ENCODE peak calls at places on chromosomes 12 and 14, in ten cellular contexts. I is neuronal stem cell; C is effector memory CD4-positive, alpha-beta T cell; Q is K562; D is colonic mucosa; S is sigmoid colon; F is endothelial cell of umbilical vein; V is pancreas; P is CD4-positive, CD25-positive, alpha-beta regulatory T cell; Z is brain microvascular endothelial cell. O is an unnamed sample.

GRCh38 chr12:27751386-27752047 is 28.5 kb upstream of the KLHL42 start:
- DNase-seq in V (peak; percentile 86), D (peak; percentile 86), P (no peak), S (no peak), Z (no peak), C (no peak), Q (no peak), F (no peak), I (no peak), O (no peak)

GRCh38 chr14:104361921-104362681 is 217.5 kb upstream of the C14orf180 start:
- DNase-seq in Q (no peak), V (no peak), P (no peak), D (no peak), I (no peak), C (no peak), S (peak; percentile 54), Z (no peak), F (no peak), O (no peak)

GRCh38 chr12:103560604-103561101 is 26.4 kb upstream of the STAB2 start:
- DNase-seq in Z (peak; percentile 98), F (peak; percentile 18), Q (no peak), S (no peak), V (no peak), P (no peak), C (no peak), I (no peak), D (no peak), O (peak; percentile 96)

GRCh38 chr14:23297878-23298277 is 4.8 kb downstream of the PPP1R3E start:
- DNase-seq in V (no peak), Z (no peak), I (no peak), D (no peak), C (no peak), P (no peak), S (no peak), F (no peak), Q (no peak), O (no peak)

GRCh38 chr12:25713264-25713663 is 160.2 kb upstream of the LMNTD1 start:
- DNase-seq in D (no peak), I (no peak), Q (no peak), P (no peak), V (no peak), S (no peak), Z (no peak), F (no peak), C (no peak), O (no peak)

GRCh38 chr12:110149104-110149660 is 25.0 kb downstream of the IFT81 start:
- DNase-seq in I (no peak), Q (no peak), D (no peak), F (no peak), V (no peak), P (no peak), Z (no peak), S (no peak), C (no peak), O (no peak)

GRCh38 chr14:75969891-75970290 is 11.9 kb downstream of the TGFB3 start:
- DNase-seq in Q (no peak), Z (no peak), C (no peak), S (no peak), D (no peak), I (no peak), F (no peak), V (no peak), P (no peak), O (no peak)

GRCh38 chr12:79936670-79937069 is 1.8 kb upstream of the PPP1R12A start:
- DNase-seq in Q (no peak), Z (no peak), I (no peak), D (no peak), P (no peak), C (no peak), V (no peak), S (no peak), F (peak; percentile 43), O (no peak)

GRCh38 chr14:30551460-30551859 is 7.5 kb upstream of the G2E3 start:
- DNase-seq in P (no peak), C (no peak), Z (peak; percentile 22), D (no peak), V (no peak), S (no peak), Q (no peak), I (no peak), F (no peak), O (no peak)

GRCh38 chr12:27279836-27280235 is 35.8 kb downstream of the STK38L start:
- DNase-seq in V (no peak), S (no peak), P (no peak), C (no peak), F (no peak), Z (no peak), Q (no peak), I (no peak), D (no peak), O (no peak)

GRCh38 chr14:100586520-100587247 is 533 bp downstream of the BEGAIN start:
- DNase-seq in I (no peak), P (no peak), F (no peak), Z (no peak), V (no peak), S (peak; percentile 54), C (no peak), D (peak; percentile 63), Q (no peak), O (no peak)

DNA sequence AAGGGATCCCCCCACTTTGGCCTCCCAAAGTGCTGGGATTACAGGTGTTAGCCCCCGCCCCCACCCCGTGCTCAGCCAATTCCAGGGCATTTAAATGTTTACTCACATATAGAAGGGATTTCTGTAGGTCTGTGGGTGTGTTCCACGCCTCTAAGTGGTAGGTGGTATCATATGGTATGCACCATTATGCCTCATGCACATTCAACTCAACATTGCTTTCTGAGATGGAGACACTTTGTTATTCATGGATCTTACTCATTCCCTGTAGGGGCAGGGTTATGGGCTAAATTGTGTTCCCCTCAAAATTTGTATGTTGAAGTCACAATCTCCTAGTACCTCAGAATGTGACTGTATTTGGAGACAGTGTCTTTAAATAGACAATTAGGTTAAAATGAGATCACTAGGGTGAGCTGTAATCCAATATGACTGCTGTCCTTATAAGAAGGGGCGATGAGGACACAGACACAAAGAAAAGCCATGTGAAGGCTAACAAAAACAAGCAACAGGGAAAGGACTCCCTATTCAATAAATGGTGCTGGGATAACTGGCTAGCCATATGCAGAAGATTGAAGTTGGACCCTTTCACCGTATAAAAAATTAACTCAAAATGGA is 200.6 kb downstream of the EFCAB11 start:
- DNase-seq in F (no peak), D (no peak), P (no peak), C (no peak), I (no peak), S (no peak), V (no peak), Z (no peak), Q (no peak), O (no peak)
- H3K36me3 ChIP-seq in F (no peaks in the 10 kb centered on the region), D (no peaks in the 10 kb centered on the region), P (no peaks in the 10 kb centered on the region), C (no peaks in the 10 kb centered on the region), I (no peaks in the 10 kb centered on the region), S (no peaks in the 10 kb centered on the region), V (no peaks in the 10 kb centered on the region), Z (no peaks in the 10 kb centered on the region), Q (no peaks in the 10 kb centered on the region), O (no peaks in the 10 kb centered on the region)

DNA sequence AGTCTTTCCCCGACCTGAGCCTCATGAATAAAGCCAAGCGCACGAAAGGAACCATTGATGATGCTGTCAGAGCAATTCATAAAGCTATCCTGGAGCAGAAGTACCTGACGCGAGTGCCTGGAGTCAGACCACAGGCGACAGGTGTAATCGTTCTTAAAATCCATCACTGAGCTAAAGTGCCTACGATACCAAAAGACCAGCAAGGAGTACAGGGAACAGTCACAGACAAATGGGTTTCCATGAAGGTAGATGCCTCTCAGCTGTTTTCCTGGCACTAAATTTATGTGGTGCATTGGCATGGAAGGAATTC is 1.4 kb upstream of the PCED1B start:
- DNase-seq in I (no peak), P (no peak), V (no peak), Q (no peak), S (no peak), F (no peak), D (no peak), Z (no peak), C (no peak), O (no peak)
- H3K4me3 ChIP-seq in I (no peak overlapping the region), P (peak overlapping the region; percentile 93), V (no peak overlapping the region), Q (no peak overlapping the region), S (peak overlapping the region; percentile 93), F (no peak overlapping the region), D (peak overlapping the region; percentile 55), Z (peak overlapping the region; percentile 78), C (no peak overlapping the region), O (peak overlapping the region; percentile 68)

GRCh38 chr14:67513631-67514108 is 19.4 kb upstream of the PLEKHH1 start:
- DNase-seq in V (peak; percentile 41), Q (no peak), C (no peak), S (no peak), F (no peak), D (peak; percentile 44), P (no peak), I (no peak), Z (no peak), O (no peak)
- H3K27me3 ChIP-seq in V (no peaks in the 10 kb centered on the region), Q (peaks cover 40% of the 10 kb centered on the region), C (no peaks in the 10 kb centered on the region), S (no peaks in the 10 kb centered on the region), F (peaks cover 29% of the 10 kb centered on the region), D (no peaks in the 10 kb centered on the region), P (no peaks in the 10 kb centered on the region), I (peaks cover 2% of the 10 kb centered on the region), Z (peaks cover 13% of the 10 kb centered on the region), O (peaks cover 14% of the 10 kb centered on the region)

DNA sequence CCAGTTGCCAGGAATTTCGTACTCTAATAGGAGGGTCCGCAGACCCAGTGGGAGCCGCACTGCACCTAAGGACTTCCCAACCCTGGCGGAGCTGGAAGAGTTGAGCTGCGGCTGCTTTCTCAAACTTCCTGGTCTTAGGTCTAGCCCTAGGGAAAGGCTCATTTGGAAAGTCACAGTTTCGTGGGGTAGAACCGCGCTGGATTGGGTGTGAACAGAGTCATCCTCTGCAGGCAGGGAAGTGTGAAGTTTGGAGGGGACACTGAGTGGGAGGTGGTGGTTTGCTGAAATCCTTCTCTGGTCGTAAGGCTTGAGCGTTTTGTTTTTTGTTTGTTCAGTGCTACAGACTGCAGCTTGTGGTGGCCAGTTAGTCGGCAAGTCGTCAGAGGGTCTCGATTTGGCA is 18.8 kb downstream of the PRKAB1 start:
- DNase-seq in Z (no peak), C (no peak), S (no peak), D (no peak), Q (no peak), F (no peak), V (no peak), I (no peak), P (no peak), O (no peak)
- H3K36me3 ChIP-seq in Z (peaks cover 5% of the 10 kb centered on the region), C (no peaks in the 10 kb centered on the region), S (peaks cover 2% of the 10 kb centered on the region), D (no peaks in the 10 kb centered on the region), Q (peaks cover 42% of the 10 kb centered on the region), F (no peaks in the 10 kb centered on the region), V (no peaks in the 10 kb centered on the region), I (peaks cover 69% of the 10 kb centered on the region), P (peaks cover 5% of the 10 kb centered on the region), O (no peaks in the 10 kb centered on the region)